ENCODE peak calls at places on chromosomes 13 and 19, in ten cellular contexts. L is GM13977; Y is AG20443; O is astrocyte of the spinal cord; E is activated gamma-delta T cell treated with anti-CD3 and anti-CD28 coated beads, Interleukin-2, amount 50 U/mL, for 16 hours; S is occipital lobe; H is EH; I is Panc1; V is T-cell; Q is CD8-positive, alpha-beta T cell. K is an unnamed sample.

GRCh38 chr19:1102407-1103106 is 1.2 kb upstream of the GPX4 start:
- DNase-seq in L (no peak), Y (peak; percentile 72), O (peak; percentile 99), E (peak; percentile 52), S (no peak), H (peak; percentile 100), I (peak; percentile 92), V (no peak), Q (no peak), K (peak; percentile 87)

GRCh38 chr19:39236527-39236926 is 8.3 kb downstream of the IFNL3 start:
- DNase-seq in L (no peak), Y (no peak), O (no peak), E (peak; percentile 28), S (no peak), H (no peak), I (no peak), V (peak; percentile 14), Q (peak; percentile 37), K (no peak)

GRCh38 chr13:44393391-44393790 is 19.8 kb downstream of the SERP2 start:
- DNase-seq in L (no peak), Y (no peak), O (peak; percentile 71), E (no peak), S (peak; percentile 14), H (no peak), I (no peak), V (no peak), Q (no peak), K (no peak)

GRCh38 chr19:31013391-31013975 is 335.8 kb downstream of the TSHZ3 start:
- DNase-seq in L (no peak), Y (no peak), O (no peak), E (no peak), S (no peak), H (no peak), I (no peak), V (no peak), Q (no peak), K (no peak)

GRCh38 chr19:32651729-32652140 is 23.2 kb downstream of the ANKRD27 start:
- DNase-seq in L (no peak), Y (no peak), O (peak; percentile 42), E (no peak), S (no peak), H (no peak), I (no peak), V (no peak), Q (no peak), K (peak; percentile 82)

GRCh38 chr19:43620061-43621001 is 902 bp upstream of the ZNF428 start:
- DNase-seq in L (no peak), Y (no peak), O (no peak), E (peak; percentile 76), S (no peak), H (no peak), I (no peak), V (peak; percentile 81), Q (peak; percentile 82), K (no peak)

GRCh38 chr13:76516013-76516412 is 370.2 kb downstream of the KCTD12 start:
- DNase-seq in L (no peak), Y (peak; percentile 57), O (peak; percentile 89), E (no peak), S (no peak), H (peak; percentile 74), I (no peak), V (no peak), Q (no peak), K (no peak)

GRCh38 chr19:15372891-15373301 is 6.7 kb downstream of the AKAP8 start:
- DNase-seq in L (no peak), Y (no peak), O (no peak), E (no peak), S (no peak), H (no peak), I (no peak), V (no peak), Q (no peak), K (no peak)

GRCh38 chr19:8515317-8515716 is 1.4 kb upstream of the ZNF414 start:
- DNase-seq in L (no peak), Y (no peak), O (no peak), E (peak; percentile 41), S (no peak), H (no peak), I (no peak), V (peak; percentile 54), Q (peak; percentile 32), K (no peak)

GRCh38 chr13:46160474-46161066 is 21.4 kb downstream of the LCP1 start:
- DNase-seq in L (peak; percentile 70), Y (peak; percentile 70), O (peak; percentile 58), E (no peak), S (no peak), H (peak; percentile 57), I (peak; percentile 30), V (no peak), Q (no peak), K (no peak)

GRCh38 chr13:34722931-34723330 is 219.1 kb upstream of the NBEA start:
- DNase-seq in L (no peak), Y (no peak), O (no peak), E (no peak), S (no peak), H (no peak), I (no peak), V (no peak), Q (no peak), K (no peak)

GRCh38 chr19:11142528-11143171 is 12.9 kb downstream of the SPC24 start:
- DNase-seq in L (no peak), Y (peak; percentile 95), O (peak; percentile 96), E (no peak), S (peak; percentile 45), H (peak; percentile 97), I (peak; percentile 59), V (no peak), Q (no peak), K (peak; percentile 85)

K was measured in gastrocnemius medialis.